ENCODE peak calls at places on chromosomes 5 and 9, in six cellular contexts. U is cardiac muscle cell, A is mucosa of descending colon, N is heart left ventricle, G is lower lobe of right lung, O is GM23338. K is an unnamed sample.

GRCh38 chr9:110555971-110556370 is 23.6 kb downstream of the SVEP1 start:
- DNase-seq in U (no peak), A (peak; percentile 24), N (peak; percentile 12), G (peak; percentile 50), O (no peak), K (peak; percentile 63)

GRCh38 chr5:78698218-78698751 is 49.7 kb upstream of the LHFPL2 start:
- DNase-seq in U (no peak), A (no peak), N (peak; percentile 46), G (no peak), O (no peak), K (peak; percentile 65)

GRCh38 chr9:36486933-36487481 is 85.7 kb upstream of the MELK start:
- DNase-seq in U (no peak), A (peak; percentile 61), N (peak; percentile 58), G (peak; percentile 74), O (peak; percentile 60), K (peak; percentile 87)

GRCh38 chr5:55625913-55626312 is 86.2 kb downstream of the SLC38A9 start:
- DNase-seq in U (no peak), A (no peak), N (no peak), G (no peak), O (no peak), K (no peak)

GRCh38 chr9:94865599-94866456 is 139.3 kb downstream of the AOPEP start:
- DNase-seq in U (no peak), A (no peak), N (peak; percentile 38), G (no peak), O (no peak), K (peak; percentile 55)

GRCh38 chr9:35822926-35823325 is 5.6 kb downstream of the FAM221B start:
- DNase-seq in U (no peak), A (no peak), N (no peak), G (no peak), O (no peak), K (no peak)

GRCh38 chr5:181181650-181182565 is 23.1 kb downstream of the TRIM7 start:
- DNase-seq in U (peak; percentile 83), A (peak; percentile 87), N (peak; percentile 68), G (peak; percentile 79), O (peak; percentile 92), K (peak; percentile 86)

GRCh38 chr5:17056056-17056690 is 120.1 kb upstream of the MYO10 start:
- DNase-seq in U (no peak), A (peak; percentile 19), N (peak; percentile 20), G (no peak), O (peak; percentile 43), K (peak; percentile 52)

GRCh38 chr5:171711631-171712030 is 74.0 kb upstream of the SMIM23 start:
- DNase-seq in U (no peak), A (no peak), N (no peak), G (no peak), O (no peak), K (no peak)

GRCh38 chr5:166373817-166374216 is 1917.6 kb upstream of the WWC1 start:
- DNase-seq in U (no peak), A (no peak), N (no peak), G (no peak), O (no peak), K (no peak)

GRCh38 chr5:24289582-24289981 is 355.2 kb downstream of the CDH10 start:
- DNase-seq in U (no peak), A (no peak), N (no peak), G (no peak), O (no peak), K (no peak)

GRCh38 chr9:35675204-35675603 is 1.5 kb downstream of the CA9 start:
- DNase-seq in U (no peak), A (no peak), N (no peak), G (no peak), O (peak; percentile 72), K (no peak)

GRCh38 chr5:137212471-137212870 is 286.7 kb downstream of the SPOCK1 start:
- DNase-seq in U (no peak), A (no peak), N (no peak), G (no peak), O (no peak), K (no peak)

GRCh38 chr5:160937570-160937969 is 85.6 kb upstream of the ATP10B start:
- DNase-seq in U (no peak), A (no peak), N (no peak), G (no peak), O (no peak), K (no peak)

GRCh38 chr9:108761530-108762347 is 94.0 kb downstream of the ACTL7B start:
- DNase-seq in U (peak; percentile 69), A (peak; percentile 67), N (peak; percentile 51), G (no peak), O (peak; percentile 79), K (peak; percentile 68)

GRCh38 chr9:34876096-34876495 is 82.0 kb upstream of the PHF24 start:
- DNase-seq in U (no peak), A (no peak), N (no peak), G (no peak), O (no peak), K (no peak)

GRCh38 chr5:149392718-149393117 is 13.6 kb upstream of the IL17B start:
- DNase-seq in U (no peak), A (no peak), N (no peak), G (no peak), O (no peak), K (no peak)

GRCh38 chr5:109876030-109876726 is 186.5 kb downstream of the MAN2A1 start:
- DNase-seq in U (no peak), A (no peak), N (no peak), G (no peak), O (no peak), K (no peak)

GRCh38 chr9:121730188-121730587 is 78.8 kb downstream of the DAB2IP start:
- DNase-seq in U (no peak), A (no peak), N (no peak), G (no peak), O (no peak), K (no peak)

GRCh38 chr9:19154135-19154612 is 26.9 kb upstream of the PLIN2 start:
- DNase-seq in U (no peak), A (peak; percentile 25), N (peak; percentile 15), G (no peak), O (no peak), K (peak; percentile 65)

GRCh38 chr9:91161465-91162275 is 200.0 kb downstream of the AUH start:
- DNase-seq in U (no peak), A (peak; percentile 3), N (no peak), G (no peak), O (no peak), K (no peak)

GRCh38 chr5:82151622-82152021 is 126.5 kb downstream of the RPS23 start:
- DNase-seq in U (no peak), A (no peak), N (no peak), G (no peak), O (no peak), K (no peak)

GRCh38 chr5:93513298-93513697 is 67.7 kb downstream of the NR2F1-AS1 start:
- DNase-seq in U (no peak), A (no peak), N (no peak), G (no peak), O (no peak), K (no peak)

GRCh38 chr5:73938280-73938937 is 312.4 kb downstream of the ARHGEF28 start:
- DNase-seq in U (no peak), A (no peak), N (no peak), G (no peak), O (no peak), K (no peak)

GRCh38 chr5:101424530-101425175 is 521.6 kb upstream of the ST8SIA4 start:
- DNase-seq in U (no peak), A (no peak), N (no peak), G (no peak), O (no peak), K (no peak)

GRCh38 chr5:180161420-180162303 is 47.3 kb downstream of the RASGEF1C start:
- DNase-seq in U (no peak), A (peak; percentile 7), N (no peak), G (no peak), O (peak; percentile 44), K (no peak)

GRCh38 chr9:13956107-13956506 is 357.8 kb downstream of the NFIB start:
- DNase-seq in U (no peak), A (no peak), N (no peak), G (no peak), O (no peak), K (no peak)

GRCh38 chr9:125428515-125429467 is 167.2 kb downstream of the GAPVD1 start:
- DNase-seq in U (no peak), A (no peak), N (no peak), G (peak; percentile 42), O (no peak), K (peak; percentile 26)

GRCh38 chr5:6261256-6261655 is 117.1 kb downstream of the MED10 start:
- DNase-seq in U (no peak), A (no peak), N (no peak), G (no peak), O (no peak), K (no peak)

GRCh38 chr5:179879003-179879689 is 20.5 kb upstream of the MRNIP start:
- DNase-seq in U (no peak), A (no peak), N (no peak), G (no peak), O (no peak), K (no peak)

GRCh38 chr9:113566011-113566711 is 102.6 kb downstream of the RGS3 start:
- DNase-seq in U (no peak), A (no peak), N (no peak), G (no peak), O (no peak), K (no peak)
- H3K4me3 ChIP-seq in U (peak overlapping the region; percentile 21), A (no peak overlapping the region), N (no peak overlapping the region), G (peak overlapping the region; percentile 60), O (peak overlapping the region; percentile 69), K (no peak overlapping the region)

GRCh38 chr9:136844766-136845464 is 2.6 kb downstream of the AJM1 start:
- DNase-seq in U (no peak), A (no peak), N (no peak), G (no peak), O (peak; percentile 47), K (peak; percentile 61)
- H3K4me1 ChIP-seq in U (peaks cover 27% of the 10 kb centered on the region), A (peaks cover 49% of the 10 kb centered on the region), N (peaks cover 39% of the 10 kb centered on the region), G (peaks cover 50% of the 10 kb centered on the region), O (peaks cover 15% of the 10 kb centered on the region), K (peaks cover 8% of the 10 kb centered on the region)

DNA sequence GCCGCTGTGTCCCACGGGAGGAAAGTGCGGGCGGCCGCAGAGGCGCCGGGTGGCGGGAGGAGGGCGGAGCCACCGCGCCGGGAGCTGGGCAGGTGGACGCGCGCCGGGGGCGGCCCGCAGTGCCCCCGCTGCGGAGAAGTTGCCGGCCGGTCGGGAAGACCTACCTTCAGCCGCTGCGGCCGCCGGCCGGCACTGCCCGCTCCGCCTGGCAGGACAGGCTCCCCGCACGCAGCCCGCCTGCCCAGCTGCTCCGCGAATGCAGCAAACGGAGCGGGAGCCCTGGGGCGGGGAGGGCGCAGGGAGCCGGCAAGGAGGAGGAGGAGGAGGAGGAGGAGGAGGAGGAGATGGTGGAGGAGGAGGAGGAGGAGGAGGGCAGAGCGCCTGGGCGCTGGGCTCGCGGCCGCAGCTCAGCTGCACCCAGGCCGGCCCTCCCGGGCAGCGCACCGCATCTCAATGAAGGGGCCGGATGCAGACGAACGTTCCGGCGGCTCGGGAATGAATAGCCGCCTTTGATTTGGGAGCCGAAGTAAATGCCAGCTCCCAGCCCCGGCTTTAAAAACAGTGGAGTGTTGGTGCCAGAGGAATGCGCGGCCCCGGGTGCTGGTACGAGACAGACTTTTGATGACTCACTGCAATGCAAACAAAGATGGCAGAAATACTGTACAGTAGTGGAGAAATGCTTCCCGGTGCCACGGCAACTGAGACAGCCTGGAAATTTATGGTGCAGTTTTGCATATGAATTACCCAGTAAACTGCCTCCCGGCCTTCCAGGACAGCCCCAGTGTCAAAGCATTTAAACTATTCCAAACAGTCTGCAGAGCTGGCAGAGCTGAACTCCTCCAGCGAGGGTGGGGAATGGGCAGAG is 43.3 kb downstream of the NACC2 start:
- DNase-seq in U (peak; percentile 52), A (peak; percentile 86), N (no peak), G (peak; percentile 76), O (peak; percentile 91), K (peak; percentile 60)
- H3K4me3 ChIP-seq in U (peak overlapping the region; percentile 42), A (no peak overlapping the region), N (peak overlapping the region; percentile 29), G (peak overlapping the region; percentile 57), O (peak overlapping the region; percentile 78), K (peak overlapping the region; percentile 54)

GRCh38 chr5:178441486-178442270 is 148.5 kb downstream of the COL23A1 start:
- DNase-seq in U (no peak), A (no peak), N (no peak), G (no peak), O (no peak), K (no peak)
- H3K4me1 ChIP-seq in U (no peaks in the 10 kb centered on the region), A (no peaks in the 10 kb centered on the region), N (no peaks in the 10 kb centered on the region), G (no peaks in the 10 kb centered on the region), O (no peaks in the 10 kb centered on the region), K (no peaks in the 10 kb centered on the region)